ENCODE peak calls at places on chromosomes 7 and 10, in eight cellular contexts. B is epithelial cell of esophagus, V is AG10803, D is SHP77, H is type B pancreatic cell, E is T47D, J is fibroblast of lung, U is memory B cell. O is an unnamed sample.

GRCh38 chr7:36949711-36950600 is 225.7 kb upstream of the AOAH start:
- DNase-seq in B (peak; percentile 63), V (no peak), D (peak; percentile 60), H (no peak), E (no peak), J (no peak), U (no peak), O (no peak)

GRCh38 chr7:90900640-90901353 is 304.7 kb downstream of the CDK14 start:
- DNase-seq in B (no peak), V (no peak), D (peak; percentile 52), H (no peak), E (no peak), J (peak; percentile 28), U (no peak), O (no peak)

GRCh38 chr7:102169651-102170416 is 116.8 kb upstream of the SH2B2 start:
- DNase-seq in B (no peak), V (no peak), D (no peak), H (no peak), E (no peak), J (peak; percentile 45), U (no peak), O (no peak)

GRCh38 chr7:133230591-133231194 is 22.2 kb upstream of the EXOC4 start:
- DNase-seq in B (peak; percentile 61), V (peak; percentile 49), D (peak; percentile 40), H (no peak), E (no peak), J (peak; percentile 16), U (peak; percentile 47), O (peak; percentile 32)

GRCh38 chr7:997404-998395 is 14.7 kb downstream of the CYP2W1 start:
- DNase-seq in B (no peak), V (no peak), D (no peak), H (no peak), E (no peak), J (no peak), U (no peak), O (no peak)

GRCh38 chr7:44044315-44045225 is at the start of gene DBNL:
- DNase-seq in B (peak; percentile 89), V (peak; percentile 82), D (peak; percentile 91), H (peak; percentile 93), E (peak; percentile 94), J (peak; percentile 84), U (peak; percentile 78), O (peak; percentile 85)

GRCh38 chr7:5437987-5438386 is 14.4 kb upstream of the TNRC18 start:
- DNase-seq in B (no peak), V (no peak), D (no peak), H (no peak), E (no peak), J (no peak), U (no peak), O (no peak)

GRCh38 chr10:118953999-118954398 is 75.5 kb upstream of the NANOS1 start:
- DNase-seq in B (no peak), V (peak; percentile 37), D (no peak), H (peak; percentile 16), E (no peak), J (no peak), U (no peak), O (no peak)

GRCh38 chr7:137343483-137343841 is at the start of gene PTN:
- DNase-seq in B (peak; percentile 50), V (peak; percentile 32), D (no peak), H (peak; percentile 67), E (no peak), J (peak; percentile 83), U (no peak), O (peak; percentile 70)

GRCh38 chr7:38574121-38574520 is 57.1 kb downstream of the AMPH start:
- DNase-seq in B (no peak), V (peak; percentile 52), D (no peak), H (no peak), E (no peak), J (peak; percentile 62), U (no peak), O (no peak)

GRCh38 chr7:64882341-64883112 is 20.5 kb upstream of the ZNF273 start:
- DNase-seq in B (peak; percentile 57), V (peak; percentile 24), D (no peak), H (peak; percentile 65), E (peak; percentile 4), J (peak; percentile 29), U (no peak), O (no peak)

GRCh38 chr7:112260941-112261340 is 54.4 kb downstream of the ZNF277 start:
- DNase-seq in B (no peak), V (no peak), D (no peak), H (no peak), E (no peak), J (no peak), U (no peak), O (no peak)

GRCh38 chr10:8352696-8353095 is 298.2 kb downstream of the GATA3 start:
- DNase-seq in B (no peak), V (no peak), D (no peak), H (no peak), E (no peak), J (peak; percentile 8), U (no peak), O (no peak)

O was measured in mammary epithelial cell.